ENCODE peak calls at places on chromosomes 7 and 10, in five cellular contexts. A is cardiac muscle cell, B is astrocyte of the spinal cord, L is mammary epithelial cell, R is AG09309. X is an unnamed sample.

GRCh38 chr7:117682681-117683385 is 190.4 kb downstream of the CTTNBP2 start:
- DNase-seq in A (peak; percentile 31), B (peak; percentile 13), L (peak; percentile 48), R (no peak), X (peak; percentile 93)

GRCh38 chr7:2165610-2166594 is 66.8 kb downstream of the MAD1L1 start:
- DNase-seq in A (peak; percentile 16), B (peak; percentile 14), L (no peak), R (no peak), X (no peak)

GRCh38 chr10:62098278-62099121 is 170.1 kb downstream of the RTKN2 start:
- DNase-seq in A (no peak), B (no peak), L (no peak), R (no peak), X (no peak)

GRCh38 chr7:48899932-48900331 is 24.4 kb upstream of the CDC14C start:
- DNase-seq in A (peak; percentile 21), B (peak; percentile 3), L (peak; percentile 65), R (no peak), X (no peak)

GRCh38 chr7:29652611-29653010 is 89.0 kb downstream of the PRR15 start:
- DNase-seq in A (peak; percentile 18), B (no peak), L (no peak), R (no peak), X (no peak)

GRCh38 chr7:25995893-25996529 is 156.0 kb upstream of the NFE2L3 start:
- DNase-seq in A (no peak), B (no peak), L (no peak), R (no peak), X (no peak)

GRCh38 chr7:47539398-47540052 is 42.4 kb downstream of the TNS3 start:
- DNase-seq in A (peak; percentile 29), B (peak; percentile 49), L (no peak), R (no peak), X (peak; percentile 94)

GRCh38 chr7:141402277-141402996 is 148.8 kb upstream of the AGK start:
- DNase-seq in A (no peak), B (no peak), L (no peak), R (no peak), X (no peak)

GRCh38 chr7:74542558-74543117 is 88.9 kb downstream of the GTF2IRD1 start:
- DNase-seq in A (peak; percentile 9), B (no peak), L (peak; percentile 83), R (no peak), X (no peak)

GRCh38 chr10:27893320-27894014 is 105.4 kb downstream of the ODAD2 start:
- DNase-seq in A (no peak), B (peak; percentile 31), L (peak; percentile 47), R (peak; percentile 14), X (peak; percentile 72)

GRCh38 chr10:124254519-124254918 is 161.1 kb upstream of the CHST15 start:
- DNase-seq in A (peak; percentile 17), B (no peak), L (no peak), R (no peak), X (no peak)

GRCh38 chr7:42238709-42239395 is 1.8 kb upstream of the GLI3 start:
- DNase-seq in A (peak; percentile 79), B (peak; percentile 68), L (peak; percentile 72), R (no peak), X (no peak)

GRCh38 chr7:123440202-123440601 is 94.2 kb downstream of the IQUB start:
- DNase-seq in A (no peak), B (no peak), L (no peak), R (no peak), X (no peak)

GRCh38 chr10:42938351-42938750 is 138.5 kb upstream of the RET start:
- DNase-seq in A (no peak), B (no peak), L (no peak), R (no peak), X (no peak)

GRCh38 chr7:146002431-146003078 is 114.0 kb upstream of the CNTNAP2 start:
- DNase-seq in A (no peak), B (peak; percentile 30), L (no peak), R (no peak), X (no peak)

GRCh38 chr7:121138262-121138933 is 149.9 kb downstream of the CPED1 start:
- DNase-seq in A (peak; percentile 14), B (no peak), L (peak; percentile 64), R (no peak), X (no peak)

GRCh38 chr10:89262331-89263020 is 10.9 kb upstream of the LIPA start:
- DNase-seq in A (no peak), B (no peak), L (peak; percentile 35), R (no peak), X (no peak)

GRCh38 chr10:13797171-13797570 is 210.4 kb downstream of the PRPF18 start:
- DNase-seq in A (no peak), B (no peak), L (no peak), R (no peak), X (no peak)

GRCh38 chr10:70780370-70780760 is 4.8 kb downstream of the TBATA start:
- DNase-seq in A (no peak), B (no peak), L (no peak), R (no peak), X (no peak)

GRCh38 chr10:68154211-68154497 is 44.9 kb downstream of the MYPN start:
- DNase-seq in A (peak; percentile 68), B (peak; percentile 63), L (no peak), R (no peak), X (no peak)

GRCh38 chr7:55550010-55550409 is 22.3 kb downstream of the VOPP1 start:
- DNase-seq in A (no peak), B (no peak), L (no peak), R (no peak), X (no peak)

DNA sequence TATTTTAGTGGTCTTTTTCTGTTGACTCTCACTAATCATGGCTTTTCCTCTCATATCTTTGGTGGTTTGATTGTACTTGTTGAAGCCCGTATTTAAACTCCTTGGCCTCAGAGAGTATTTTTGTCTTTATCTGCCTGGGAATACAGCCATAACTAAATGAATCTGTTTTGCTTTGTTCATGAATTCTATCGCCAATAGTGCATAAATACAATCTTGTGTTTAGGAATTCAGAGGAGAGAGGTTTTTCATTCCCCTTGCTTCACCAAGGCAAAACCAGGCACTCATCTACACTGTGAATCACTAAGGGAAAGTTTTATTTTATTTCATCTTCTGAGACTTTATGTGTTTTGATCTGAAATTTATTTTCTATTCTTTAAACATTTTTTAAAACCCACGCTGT is 152.7 kb downstream of the BICC1 start:
- DNase-seq in A (peak; percentile 48), B (no peak), L (no peak), R (no peak), X (no peak)
- H3K4me3 ChIP-seq in A (no peak overlapping the region), B (no peak overlapping the region), L (peak overlapping the region; percentile 42), R (no peak overlapping the region), X (peak overlapping the region; percentile 39)

DNA sequence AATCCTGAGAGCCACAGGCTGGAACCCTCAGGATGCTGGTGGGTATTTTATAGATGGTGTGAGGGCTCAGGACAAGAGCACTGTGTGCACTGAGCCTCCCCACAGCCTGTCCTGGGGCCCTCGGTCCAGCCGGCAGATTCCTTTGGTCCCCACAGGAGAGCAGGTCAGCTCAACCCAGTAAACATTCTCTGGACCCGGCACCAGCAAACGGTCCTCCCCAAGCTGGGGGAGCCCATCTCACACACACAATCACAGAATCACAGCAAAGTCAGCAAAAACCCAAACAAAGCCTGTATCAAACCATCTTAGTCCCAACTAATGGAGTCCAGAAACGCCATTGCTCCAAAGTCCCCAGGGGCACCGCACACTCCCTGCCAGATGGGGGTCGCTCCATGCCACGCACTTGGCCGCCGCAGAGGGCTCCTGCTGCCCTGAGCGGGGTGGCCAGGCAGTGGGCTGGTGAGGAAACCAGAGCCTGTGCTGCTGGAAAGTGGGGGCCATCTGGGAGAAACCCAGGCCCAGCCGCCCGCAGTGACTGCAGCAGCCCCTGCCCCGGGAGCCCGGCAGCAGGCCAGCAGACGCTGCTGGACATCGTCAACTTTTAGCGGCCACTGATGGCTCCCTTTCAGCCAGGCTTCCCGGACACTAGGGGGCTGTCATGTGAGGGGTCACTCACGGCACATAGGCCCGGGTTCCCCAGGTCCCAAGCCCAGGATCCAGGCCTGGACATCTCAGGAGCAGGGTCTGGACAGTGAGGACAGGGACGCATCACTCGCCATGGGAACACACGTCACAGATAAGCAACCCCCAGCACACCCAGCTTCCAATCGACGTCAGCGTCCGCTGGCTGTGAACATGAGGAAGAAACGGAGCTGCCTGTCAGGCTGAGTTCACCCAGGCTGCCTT is 52.6 kb downstream of the DPYSL4 start:
- DNase-seq in A (peak; percentile 88), B (no peak), L (no peak), R (no peak), X (no peak)
- TF ChIP-seq CTCF in A (peak; percentile 44), B (no peak), L (no peak), R (no peak), X (no peak)

GRCh38 chr7:39851466-39852045 is 98.5 kb upstream of the CDK13 start:
- DNase-seq in A (no peak), B (no peak), L (no peak), R (no peak), X (no peak)

DNA sequence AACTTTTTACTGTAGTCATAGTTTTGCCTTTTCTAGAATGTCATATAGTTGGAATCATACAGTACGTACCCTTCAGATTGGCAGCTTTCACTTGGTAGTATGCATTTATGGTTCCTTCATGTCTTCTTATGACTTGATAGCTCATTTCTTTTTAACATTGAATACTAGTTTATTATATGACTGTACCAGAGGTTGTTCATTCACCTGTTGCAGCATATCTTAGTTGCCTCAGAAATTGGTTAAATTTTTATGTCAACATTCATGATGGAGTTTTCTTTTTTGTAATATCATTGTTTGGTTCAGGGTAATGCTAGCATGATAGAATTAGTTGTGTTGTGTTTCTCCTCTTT is 94.8 kb upstream of the CDK13 start:
- DNase-seq in A (no peak), B (no peak), L (no peak), R (no peak), X (no peak)
- H3K4me3 ChIP-seq in A (no peak overlapping the region), B (no peak overlapping the region), L (peak overlapping the region; percentile 41), R (no peak overlapping the region), X (peak overlapping the region; percentile 37)

GRCh38 chr10:133350950-133351329 is 3.8 kb downstream of the PRAP1 start:
- DNase-seq in A (no peak), B (no peak), L (no peak), R (no peak), X (no peak)

GRCh38 chr10:133349577-133350011 is 2.4 kb downstream of the PRAP1 start:
- DNase-seq in A (no peak), B (no peak), L (no peak), R (no peak), X (no peak)

GRCh38 chr10:133350283-133350949 is 3.2 kb downstream of the PRAP1 start:
- DNase-seq in A (no peak), B (no peak), L (no peak), R (no peak), X (no peak)

GRCh38 chr10:133353202-133353959 is 4.4 kb downstream of the FUOM start:
- DNase-seq in A (no peak), B (no peak), L (no peak), R (no peak), X (no peak)

DNA sequence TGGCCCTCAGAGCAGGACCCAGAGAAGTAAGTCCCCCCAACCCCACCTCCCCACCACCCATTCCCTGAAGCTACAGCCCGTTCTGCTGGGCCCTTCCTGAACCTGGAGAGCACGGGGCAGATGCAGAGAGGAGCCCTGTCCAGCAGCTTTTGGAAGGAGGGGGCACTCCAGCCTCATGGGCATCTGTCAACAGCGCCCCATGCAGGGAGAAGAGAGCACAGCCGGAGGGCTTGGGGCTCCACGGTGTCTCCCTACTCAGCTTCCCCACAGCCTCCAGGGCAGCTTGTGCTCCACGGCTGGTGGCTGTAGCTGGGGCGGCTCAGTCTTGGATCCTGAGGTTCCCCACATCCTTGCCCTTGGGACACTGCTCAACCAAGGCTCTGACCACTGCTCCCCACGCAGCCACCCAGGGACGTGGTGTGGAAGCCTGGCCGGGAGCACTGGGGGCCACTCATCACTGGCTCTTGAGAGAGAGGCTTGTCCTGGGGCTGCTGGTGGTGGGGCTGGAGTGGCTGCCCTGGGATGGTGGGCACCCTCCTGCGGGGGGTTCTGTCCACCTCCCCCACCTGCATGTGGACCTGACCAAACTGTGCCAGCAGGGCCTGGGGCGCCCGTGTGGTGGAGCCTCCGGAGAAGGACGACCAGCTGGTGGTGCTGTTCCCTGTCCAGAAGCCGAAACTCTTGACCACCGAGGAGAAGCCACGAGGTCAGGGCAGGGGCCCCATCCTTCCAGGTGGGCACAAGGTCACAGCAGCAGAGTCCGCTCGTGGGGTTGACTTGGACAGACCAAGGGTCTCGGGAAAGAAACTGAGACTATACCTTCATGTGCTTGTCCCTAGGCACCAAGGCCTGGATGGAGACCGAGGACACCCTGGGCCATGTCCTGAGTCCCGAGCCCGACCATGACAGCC is 4.5 kb downstream of the PRAP1 start:
- DNase-seq in A (no peak), B (no peak), L (no peak), R (no peak), X (no peak)
- TF ChIP-seq CTCF in A (no peak), B (no peak), L (no peak), R (no peak), X (no peak)

X was measured in epithelial cell of proximal tubule.